ENCODE peak calls at places on chromosomes 16 and 17, in four cellular contexts. P is Right ventricle myocardium superior; O is endodermal cell; L is effector memory CD4-positive, alpha-beta T cell. Z is an unnamed sample.

GRCh38 chr16:53743149-53743566 is 39.2 kb downstream of the FTO start:
- DNase-seq in O (peak; percentile 68), L (no peak), P (no peak), Z (no peak)

GRCh38 chr16:711548-712320 is 3.2 kb upstream of the METRN start:
- DNase-seq in O (peak; percentile 94), L (peak; percentile 58), P (peak; percentile 88), Z (peak; percentile 93)

GRCh38 chr16:80403871-80404270 is 136.9 kb upstream of the DYNLRB2 start:
- DNase-seq in O (no peak), P (no peak), L (no peak), Z (no peak)

GRCh38 chr17:18993876-18994275 is 10.7 kb downstream of the FAM83G start:
- DNase-seq in P (no peak), O (no peak), L (no peak), Z (no peak)

GRCh38 chr17:64216385-64217248 is 46.4 kb downstream of the TEX2 start:
- DNase-seq in P (peak; percentile 57), O (peak; percentile 87), L (no peak), Z (no peak)

GRCh38 chr17:37743875-37744632 is 805 bp downstream of the HNF1B start:
- DNase-seq in L (no peak), P (no peak), O (peak; percentile 91), Z (peak; percentile 76)

GRCh38 chr17:47279062-47279801 is 25.6 kb downstream of the ITGB3 start:
- DNase-seq in L (no peak), O (peak; percentile 56), P (peak; percentile 77), Z (peak; percentile 87)

GRCh38 chr17:6303664-6304063 is 131.3 kb downstream of the AIPL1 start:
- DNase-seq in L (no peak), P (no peak), O (peak; percentile 94), Z (no peak)

GRCh38 chr17:67156269-67157199 is 88.5 kb downstream of the HELZ start:
- DNase-seq in O (no peak), P (no peak), L (no peak), Z (no peak)

GRCh38 chr16:71732587-71732986 is 8.1 kb upstream of the PHLPP2 start:
- DNase-seq in P (no peak), O (no peak), L (no peak), Z (no peak)

GRCh38 chr16:55710466-55710865 is 54.7 kb downstream of the SLC6A2 start:
- DNase-seq in O (peak; percentile 82), P (no peak), L (no peak), Z (no peak)

GRCh38 chr17:40961586-40961985 is 5.2 kb downstream of the KRT39 start:
- DNase-seq in O (no peak), L (no peak), P (no peak), Z (no peak)

GRCh38 chr16:47887496-47887895 is 268.3 kb downstream of the ABCC12 start:
- DNase-seq in P (no peak), L (no peak), O (peak; percentile 81), Z (no peak)

GRCh38 chr16:89031715-89032659 is 55.0 kb upstream of the CBFA2T3 start:
- DNase-seq in O (no peak), P (peak; percentile 66), L (peak; percentile 47), Z (peak; percentile 64)

GRCh38 chr16:20910781-20911321 is 10.3 kb downstream of the LYRM1 start:
- DNase-seq in P (no peak), L (no peak), O (no peak), Z (no peak)

GRCh38 chr17:65332375-65332774 is 195.2 kb downstream of the RGS9 start:
- DNase-seq in O (no peak), P (no peak), L (no peak), Z (no peak)

GRCh38 chr16:70252355-70252988 is 732 bp upstream of the EXOSC6 start:
- DNase-seq in O (peak; percentile 90), L (no peak), P (no peak), Z (no peak)

GRCh38 chr17:56718515-56718914 is 115.2 kb downstream of the C17orf67 start:
- DNase-seq in P (no peak), L (no peak), O (no peak), Z (no peak)

GRCh38 chr17:47252766-47253512 is 688 bp upstream of the ITGB3 start:
- DNase-seq in L (no peak), P (no peak), O (no peak), Z (no peak)

GRCh38 chr17:34741967-34742366 is 162.6 kb downstream of the TMEM132E start:
- DNase-seq in L (no peak), P (no peak), O (peak; percentile 64), Z (no peak)

GRCh38 chr16:82059161-82059982 is 24.3 kb downstream of the HSD17B2 start:
- DNase-seq in L (no peak), P (no peak), O (no peak), Z (no peak)

GRCh38 chr16:14579266-14579665 is 50.8 kb downstream of the PARN start:
- DNase-seq in O (no peak), P (no peak), L (no peak), Z (no peak)

GRCh38 chr16:68548947-68549346 is 9.9 kb downstream of the ZFP90 start:
- DNase-seq in P (no peak), O (no peak), L (peak; percentile 6), Z (no peak)

Z was measured in kidney.